ENCODE peak calls at places on chromosomes 5 and 9, in six cellular contexts. J, Z, V, H, P and F are unnamed samples. For H3K9me3, the result is how much of the 10 kb centered on the place peaks cover.

GRCh38 chr5:168284809-168285208 is 6.6 kb upstream of the WWC1 start:
- DNase-seq in J (no peak), Z (no peak), V (no peak), H (no peak), P (no peak), F (no peak)

GRCh38 chr5:138949988-138950387 is 74.9 kb upstream of the LRRTM2 start:
- DNase-seq in J (no peak), Z (no peak), V (no peak), H (no peak), P (no peak), F (no peak)

GRCh38 chr5:137078171-137078665 is 420.9 kb downstream of the SPOCK1 start:
- DNase-seq in J (no peak), Z (no peak), V (peak), H (no peak), P (no peak), F (no peak)

GRCh38 chr9:95429096-95429495 is 87.7 kb downstream of the PTCH1 start:
- DNase-seq in J (no peak), Z (no peak), V (no peak), H (no peak), P (no peak), F (no peak)

GRCh38 chr9:137286980-137287383 is 9.5 kb downstream of the TOR4A start:
- DNase-seq in J (peak), Z (no peak), V (peak), H (peak), P (no peak), F (peak)

GRCh38 chr5:38462972-38463633 is 93.3 kb downstream of the LIFR start:
- DNase-seq in J (no peak), Z (no peak), V (no peak), H (no peak), P (no peak), F (no peak)

GRCh38 chr5:6342689-6343315 is 35.5 kb downstream of the MED10 start:
- DNase-seq in J (no peak), Z (no peak), V (no peak), H (no peak), P (no peak), F (no peak)

GRCh38 chr5:116329503-116329902 is 244.7 kb downstream of the COMMD10 start:
- DNase-seq in J (no peak), Z (no peak), V (no peak), H (no peak), P (no peak), F (no peak)

GRCh38 chr9:115466784-115467183 is 348.8 kb upstream of the TNC start:
- DNase-seq in J (no peak), Z (no peak), V (no peak), H (no peak), P (no peak), F (no peak)

GRCh38 chr9:107389617-107390071 is 99.9 kb downstream of the KLF4 start:
- DNase-seq in J (no peak), Z (no peak), V (no peak), H (peak), P (peak), F (no peak)

GRCh38 chr5:170269579-170269978 is 28.0 kb downstream of the LCP2 start:
- DNase-seq in J (no peak), Z (peak), V (no peak), H (no peak), P (no peak), F (no peak)

GRCh38 chr5:32745317-32745716 is 34.2 kb downstream of the NPR3 start:
- DNase-seq in J (no peak), Z (no peak), V (no peak), H (no peak), P (no peak), F (no peak)

GRCh38 chr9:100473271-100474081 is 527 bp downstream of the TMEFF1 start:
- DNase-seq in J (peak), Z (peak), V (peak), H (peak), P (peak), F (peak)

GRCh38 chr9:118568704-118569103 is 800.5 kb downstream of the BRINP1 start:
- DNase-seq in J (no peak), Z (no peak), V (no peak), H (no peak), P (no peak), F (no peak)

GRCh38 chr5:170390472-170390871 is 1.3 kb upstream of the KCNMB1 start:
- DNase-seq in J (no peak), Z (no peak), V (no peak), H (no peak), P (no peak), F (no peak)

GRCh38 chr9:23573800-23574199 is 252.2 kb downstream of the ELAVL2 start:
- DNase-seq in J (no peak), Z (no peak), V (no peak), H (no peak), P (no peak), F (no peak)

GRCh38 chr9:105103776-105104175 is 140.7 kb upstream of the SLC44A1 start:
- DNase-seq in J (no peak), Z (no peak), V (no peak), H (no peak), P (no peak), F (no peak)

GRCh38 chr5:169814045-169814444 is 166.2 kb downstream of the INSYN2B start:
- DNase-seq in J (no peak), Z (no peak), V (no peak), H (no peak), P (no peak), F (no peak)

GRCh38 chr9:97958812-97959511 is 21.0 kb upstream of the HEMGN start:
- DNase-seq in J (no peak), Z (no peak), V (no peak), H (no peak), P (no peak), F (no peak)

GRCh38 chr9:83479765-83480164 is 58.4 kb downstream of the FRMD3 start:
- DNase-seq in J (no peak), Z (no peak), V (no peak), H (no peak), P (no peak), F (no peak)

GRCh38 chr9:98075332-98075805 is 18.8 kb downstream of the NANS start:
- DNase-seq in J (no peak), Z (no peak), V (no peak), H (no peak), P (no peak), F (no peak)

GRCh38 chr5:72394688-72395087 is 74.5 kb downstream of the PTCD2 start:
- DNase-seq in J (peak), Z (no peak), V (peak), H (peak), P (no peak), F (peak)

GRCh38 chr9:108225371-108225905 is 630.3 kb downstream of the ACTL7B start:
- DNase-seq in J (no peak), Z (no peak), V (no peak), H (no peak), P (no peak), F (no peak)

GRCh38 chr9:14533867-14534650 is 159.2 kb downstream of the ZDHHC21 start:
- DNase-seq in J (no peak), Z (no peak), V (peak), H (no peak), P (no peak), F (no peak)

DNA sequence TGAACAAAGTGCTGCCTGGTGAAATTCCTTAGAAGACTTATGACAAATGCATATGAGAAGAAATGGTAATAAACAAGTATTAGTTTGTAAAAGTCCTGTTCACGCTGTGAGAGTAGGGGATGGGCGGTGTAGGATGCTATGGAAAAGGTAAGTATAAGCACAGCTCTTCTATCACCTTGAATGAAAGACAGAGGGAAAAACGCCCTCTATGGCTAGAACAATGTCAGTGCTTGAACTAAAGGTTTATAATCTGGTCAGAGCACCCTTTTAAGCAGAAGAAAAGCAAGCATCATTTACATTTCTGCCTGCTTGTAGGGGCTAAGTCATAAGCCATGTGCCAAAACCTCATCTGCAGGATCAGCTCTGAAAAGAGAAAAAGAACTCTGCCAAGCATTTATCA is 115.2 kb downstream of the LHFPL2 start:
- DNase-seq in J (peak), Z (no peak), V (no peak), H (peak), P (no peak), F (no peak)
- TF ChIP-seq CTCF in J (peak), Z (no peak), V (peak), H (peak), P (peak), F (peak)

GRCh38 chr9:133954862-133955529 is 37.1 kb downstream of the VAV2 start:
- DNase-seq in J (no peak), Z (no peak), V (no peak), H (no peak), P (peak), F (no peak)
- H3K4me3 ChIP-seq in J (no peak), Z (peak), V (no peak), H (no peak), P (no peak), F (no peak)

GRCh38 chr5:141910271-141910673 is 13.4 kb upstream of the DELE1 start:
- DNase-seq in J (no peak), Z (no peak), V (no peak), H (no peak), P (no peak), F (no peak)
- H3K9me3 ChIP-seq in J (under half), Z (under half), V (under half), H (under half), P (under half), F (under half)

GRCh38 chr9:131838581-131839280 is 98.9 kb upstream of the RAPGEF1 start:
- DNase-seq in J (peak), Z (no peak), V (peak), H (no peak), P (peak), F (no peak)

GRCh38 chr9:131836607-131837315 is 96.9 kb upstream of the RAPGEF1 start:
- DNase-seq in J (no peak), Z (no peak), V (no peak), H (no peak), P (peak), F (no peak)

GRCh38 chr9:131836021-131836420 is 96.1 kb upstream of the RAPGEF1 start:
- DNase-seq in J (peak), Z (no peak), V (no peak), H (no peak), P (peak), F (no peak)

GRCh38 chr9:131837836-131838235 is 98.0 kb upstream of the RAPGEF1 start:
- DNase-seq in J (no peak), Z (no peak), V (no peak), H (no peak), P (peak), F (no peak)

DNA sequence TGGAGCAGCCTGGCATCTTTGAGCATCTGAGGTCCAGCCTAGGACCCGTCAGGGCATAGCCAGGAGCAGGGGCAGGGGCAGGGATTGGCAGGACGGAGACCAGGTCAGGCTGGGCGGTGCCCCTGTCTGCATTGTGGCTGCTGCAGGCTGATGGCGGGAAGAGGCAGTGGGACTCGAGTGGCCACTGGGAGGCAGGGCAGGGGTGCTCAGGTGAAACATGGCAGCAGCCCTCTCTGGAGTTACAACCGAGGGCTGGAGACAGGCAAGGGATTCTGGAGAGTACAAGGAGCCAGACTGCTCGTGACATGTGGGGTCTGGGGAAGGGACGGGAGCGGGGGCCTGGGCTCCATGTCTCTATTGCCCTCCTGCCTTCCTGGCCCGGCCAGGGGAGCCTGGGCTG is 97.4 kb upstream of the RAPGEF1 start:
- DNase-seq in J (peak), Z (no peak), V (peak), H (peak), P (peak), F (peak)
- TF ChIP-seq CTCF in J (peak), Z (no peak), V (peak), H (peak), P (peak), F (peak)

GRCh38 chr5:14293279-14293678 is 150.1 kb downstream of the TRIO start:
- DNase-seq in J (no peak), Z (no peak), V (no peak), H (no peak), P (no peak), F (no peak)
- H3K4me3 ChIP-seq in J (no peak), Z (no peak), V (peak), H (no peak), P (no peak), F (no peak)